ENCODE peak calls at places on chromosomes 7 and 10, in eight cellular contexts. One of them, this sample, is unnamed.

GRCh38 chr7:108650487-108650886 is 80.8 kb downstream of the DNAJB9 start:
- DNase-seq in right lobe of liver: no peak
- DNase-seq in thoracic aorta: no peak
- DNase-seq in GM23338: no peak
- DNase-seq in A549: peak
- DNase-seq in WTC11: no peak
- DNase-seq in GM13977: no peak
- DNase-seq in mucosa of descending colon: no peak
- DNase-seq in this sample: no peak

GRCh38 chr7:3790803-3791202 is 489.8 kb downstream of the SDK1 start:
- DNase-seq in right lobe of liver: no peak
- DNase-seq in thoracic aorta: no peak
- DNase-seq in GM23338: no peak
- DNase-seq in A549: no peak
- DNase-seq in WTC11: no peak
- DNase-seq in GM13977: no peak
- DNase-seq in mucosa of descending colon: no peak
- DNase-seq in this sample: no peak

GRCh38 chr10:61842755-61843497 is 58.6 kb upstream of the ARID5B start:
- DNase-seq in right lobe of liver: no peak
- DNase-seq in thoracic aorta: no peak
- DNase-seq in GM23338: no peak
- DNase-seq in A549: no peak
- DNase-seq in WTC11: no peak
- DNase-seq in GM13977: no peak
- DNase-seq in mucosa of descending colon: no peak
- DNase-seq in this sample: no peak

GRCh38 chr7:85287126-85287825 is 100.4 kb upstream of the SEMA3D start:
- DNase-seq in right lobe of liver: no peak
- DNase-seq in thoracic aorta: no peak
- DNase-seq in GM23338: no peak
- DNase-seq in A549: no peak
- DNase-seq in WTC11: no peak
- DNase-seq in GM13977: no peak
- DNase-seq in mucosa of descending colon: no peak
- DNase-seq in this sample: no peak

GRCh38 chr7:125061776-125062397 is 132.3 kb upstream of the POT1 start:
- DNase-seq in right lobe of liver: no peak
- DNase-seq in thoracic aorta: no peak
- DNase-seq in GM23338: no peak
- DNase-seq in A549: peak
- DNase-seq in WTC11: no peak
- DNase-seq in GM13977: peak
- DNase-seq in mucosa of descending colon: no peak
- DNase-seq in this sample: no peak

GRCh38 chr7:48472640-48473039 is 301.4 kb downstream of the ABCA13 start:
- DNase-seq in right lobe of liver: no peak
- DNase-seq in thoracic aorta: no peak
- DNase-seq in GM23338: no peak
- DNase-seq in A549: no peak
- DNase-seq in WTC11: no peak
- DNase-seq in GM13977: no peak
- DNase-seq in mucosa of descending colon: no peak
- DNase-seq in this sample: no peak

GRCh38 chr10:91607661-91608442 is 25.0 kb downstream of the PPP1R3C start:
- DNase-seq in right lobe of liver: no peak
- DNase-seq in thoracic aorta: no peak
- DNase-seq in GM23338: no peak
- DNase-seq in A549: no peak
- DNase-seq in WTC11: no peak
- DNase-seq in GM13977: no peak
- DNase-seq in mucosa of descending colon: no peak
- DNase-seq in this sample: no peak

GRCh38 chr10:22615819-22616499 is 98.4 kb downstream of the PIP4K2A start:
- DNase-seq in right lobe of liver: no peak
- DNase-seq in thoracic aorta: no peak
- DNase-seq in GM23338: no peak
- DNase-seq in A549: no peak
- DNase-seq in WTC11: no peak
- DNase-seq in GM13977: peak
- DNase-seq in mucosa of descending colon: peak
- DNase-seq in this sample: peak

GRCh38 chr10:58488921-58489320 is 23.8 kb upstream of the BICC1 start:
- DNase-seq in right lobe of liver: no peak
- DNase-seq in thoracic aorta: no peak
- DNase-seq in GM23338: no peak
- DNase-seq in A549: no peak
- DNase-seq in WTC11: no peak
- DNase-seq in GM13977: no peak
- DNase-seq in mucosa of descending colon: no peak
- DNase-seq in this sample: no peak

GRCh38 chr10:7610017-7610416 is 56.7 kb downstream of the ITIH5 start:
- DNase-seq in right lobe of liver: no peak
- DNase-seq in thoracic aorta: no peak
- DNase-seq in GM23338: no peak
- DNase-seq in A549: no peak
- DNase-seq in WTC11: no peak
- DNase-seq in GM13977: no peak
- DNase-seq in mucosa of descending colon: no peak
- DNase-seq in this sample: no peak

GRCh38 chr10:30111340-30111980 is 52.1 kb upstream of the JCAD start:
- DNase-seq in right lobe of liver: no peak
- DNase-seq in thoracic aorta: no peak
- DNase-seq in GM23338: no peak
- DNase-seq in A549: peak
- DNase-seq in WTC11: no peak
- DNase-seq in GM13977: no peak
- DNase-seq in mucosa of descending colon: no peak
- DNase-seq in this sample: no peak

GRCh38 chr7:67653856-67654442 is 657.3 kb downstream of the TYW1 start:
- DNase-seq in right lobe of liver: no peak
- DNase-seq in thoracic aorta: no peak
- DNase-seq in GM23338: no peak
- DNase-seq in A549: no peak
- DNase-seq in WTC11: no peak
- DNase-seq in GM13977: no peak
- DNase-seq in mucosa of descending colon: no peak
- DNase-seq in this sample: no peak

GRCh38 chr7:84277628-84278224 is 83.1 kb upstream of the SEMA3A start:
- DNase-seq in right lobe of liver: no peak
- DNase-seq in thoracic aorta: no peak
- DNase-seq in GM23338: peak
- DNase-seq in A549: no peak
- DNase-seq in WTC11: peak
- DNase-seq in GM13977: no peak
- DNase-seq in mucosa of descending colon: no peak
- DNase-seq in this sample: no peak

GRCh38 chr7:151539055-151539714 is 19.5 kb upstream of the RHEB start:
- DNase-seq in right lobe of liver: peak
- DNase-seq in thoracic aorta: no peak
- DNase-seq in GM23338: peak
- DNase-seq in A549: no peak
- DNase-seq in WTC11: no peak
- DNase-seq in GM13977: peak
- DNase-seq in mucosa of descending colon: no peak
- DNase-seq in this sample: peak

GRCh38 chr7:101669307-101669706 is 40.2 kb upstream of the MYL10 start:
- DNase-seq in right lobe of liver: no peak
- DNase-seq in thoracic aorta: no peak
- DNase-seq in GM23338: peak
- DNase-seq in A549: peak
- DNase-seq in WTC11: peak
- DNase-seq in GM13977: no peak
- DNase-seq in mucosa of descending colon: peak
- DNase-seq in this sample: peak
- TF ChIP-seq CTCF in right lobe of liver: no peak
- TF ChIP-seq CTCF in thoracic aorta: no peak
- TF ChIP-seq CTCF in GM23338: peak
- TF ChIP-seq CTCF in A549: no peak
- TF ChIP-seq CTCF in WTC11: peak
- TF ChIP-seq CTCF in GM13977: peak
- TF ChIP-seq CTCF in mucosa of descending colon: no peak
- TF ChIP-seq CTCF in this sample: no peak

DNA sequence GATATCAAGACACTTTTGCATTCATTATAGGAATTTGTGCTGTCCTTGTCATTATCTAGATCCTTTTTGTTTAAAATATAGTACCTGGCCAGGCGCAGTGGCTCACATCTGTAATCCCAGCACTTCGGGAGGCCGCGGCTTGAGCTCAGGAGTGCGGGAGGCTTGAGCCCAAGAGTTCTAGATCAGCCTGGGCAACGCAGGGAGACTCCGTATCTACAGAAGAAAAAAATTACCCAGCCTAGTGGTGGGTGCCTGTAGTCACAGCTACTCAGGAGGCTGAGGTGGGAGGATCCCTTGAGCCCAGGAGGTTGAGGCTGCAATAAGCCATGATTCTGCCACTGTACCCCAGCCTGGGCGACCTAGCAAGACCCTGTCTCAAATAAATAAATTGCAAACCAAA is 621 bp upstream of the MORN4 start:
- DNase-seq in right lobe of liver: no peak
- DNase-seq in thoracic aorta: no peak
- DNase-seq in GM23338: peak
- DNase-seq in A549: peak
- DNase-seq in WTC11: no peak
- DNase-seq in GM13977: no peak
- DNase-seq in mucosa of descending colon: peak
- DNase-seq in this sample: peak
- TF ChIP-seq CTCF in right lobe of liver: peak
- TF ChIP-seq CTCF in thoracic aorta: no peak
- TF ChIP-seq CTCF in GM23338: peak
- TF ChIP-seq CTCF in A549: peak
- TF ChIP-seq CTCF in WTC11: no peak
- TF ChIP-seq CTCF in GM13977: peak
- TF ChIP-seq CTCF in mucosa of descending colon: no peak
- TF ChIP-seq CTCF in this sample: peak

GRCh38 chr10:133393401-133394063 is 425 bp upstream of the MTG1 start:
- DNase-seq in right lobe of liver: peak
- DNase-seq in thoracic aorta: no peak
- DNase-seq in GM23338: no peak
- DNase-seq in A549: no peak
- DNase-seq in WTC11: no peak
- DNase-seq in GM13977: no peak
- DNase-seq in mucosa of descending colon: no peak
- DNase-seq in this sample: no peak

GRCh38 chr10:133394801-133395221 is 854 bp downstream of the MTG1 start:
- DNase-seq in right lobe of liver: peak
- DNase-seq in thoracic aorta: no peak
- DNase-seq in GM23338: no peak
- DNase-seq in A549: no peak
- DNase-seq in WTC11: no peak
- DNase-seq in GM13977: no peak
- DNase-seq in mucosa of descending colon: no peak
- DNase-seq in this sample: no peak

GRCh38 chr10:133396035-133396624 is 2.2 kb downstream of the MTG1 start:
- DNase-seq in right lobe of liver: peak
- DNase-seq in thoracic aorta: no peak
- DNase-seq in GM23338: no peak
- DNase-seq in A549: no peak
- DNase-seq in WTC11: no peak
- DNase-seq in GM13977: no peak
- DNase-seq in mucosa of descending colon: no peak
- DNase-seq in this sample: no peak

GRCh38 chr10:133391761-133392518 is 2.0 kb upstream of the MTG1 start:
- DNase-seq in right lobe of liver: peak
- DNase-seq in thoracic aorta: no peak
- DNase-seq in GM23338: no peak
- DNase-seq in A549: no peak
- DNase-seq in WTC11: no peak
- DNase-seq in GM13977: no peak
- DNase-seq in mucosa of descending colon: no peak
- DNase-seq in this sample: peak

DNA sequence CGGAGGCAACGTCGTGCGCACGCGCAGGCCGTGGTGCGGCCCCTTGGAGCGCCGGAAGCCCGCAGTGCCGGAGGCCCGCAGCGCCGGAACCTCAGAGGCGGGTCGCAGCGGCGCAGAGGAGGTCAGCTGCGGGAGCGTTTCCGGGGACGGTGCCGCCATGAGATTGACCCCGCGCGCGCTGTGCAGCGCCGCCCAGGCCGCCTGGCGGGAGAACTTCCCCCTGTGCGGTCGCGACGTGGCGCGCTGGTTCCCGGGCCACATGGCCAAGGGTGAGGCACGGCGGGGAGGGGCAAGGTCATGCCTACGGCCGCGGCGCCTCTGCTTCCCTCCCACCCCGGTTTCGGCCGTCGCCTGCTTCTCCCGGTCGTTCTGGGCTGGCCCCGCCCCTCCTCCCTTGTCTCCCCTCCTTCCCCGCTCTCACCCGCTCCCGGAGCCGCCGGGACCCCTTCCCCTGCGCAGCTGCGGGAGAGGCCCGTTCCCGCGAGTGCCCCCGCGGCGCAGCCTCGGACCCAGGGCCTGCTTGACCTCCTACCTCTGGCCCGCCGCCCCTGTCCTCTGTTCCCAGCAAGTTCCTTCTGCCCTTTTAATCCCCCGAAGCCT is at the start of gene MTG1:
- DNase-seq in right lobe of liver: peak
- DNase-seq in thoracic aorta: peak
- DNase-seq in GM23338: peak
- DNase-seq in A549: peak
- DNase-seq in WTC11: peak
- DNase-seq in GM13977: peak
- DNase-seq in mucosa of descending colon: peak
- DNase-seq in this sample: peak
- TF ChIP-seq CTCF in right lobe of liver: peak
- TF ChIP-seq CTCF in thoracic aorta: peak
- TF ChIP-seq CTCF in GM23338: no peak
- TF ChIP-seq CTCF in A549: no peak
- TF ChIP-seq CTCF in WTC11: no peak
- TF ChIP-seq CTCF in GM13977: peak
- TF ChIP-seq CTCF in mucosa of descending colon: no peak
- TF ChIP-seq CTCF in this sample: no peak

GRCh38 chr10:102382871-102383270 is 12.6 kb upstream of the NFKB2 start:
- DNase-seq in right lobe of liver: no peak
- DNase-seq in thoracic aorta: no peak
- DNase-seq in GM23338: no peak
- DNase-seq in A549: no peak
- DNase-seq in WTC11: no peak
- DNase-seq in GM13977: no peak
- DNase-seq in mucosa of descending colon: no peak
- DNase-seq in this sample: no peak

GRCh38 chr10:102384606-102385429 is 10.7 kb upstream of the NFKB2 start:
- DNase-seq in right lobe of liver: no peak
- DNase-seq in thoracic aorta: no peak
- DNase-seq in GM23338: no peak
- DNase-seq in A549: no peak
- DNase-seq in WTC11: no peak
- DNase-seq in GM13977: no peak
- DNase-seq in mucosa of descending colon: no peak
- DNase-seq in this sample: no peak

GRCh38 chr10:102379383-102379782 is 16.1 kb upstream of the NFKB2 start:
- DNase-seq in right lobe of liver: no peak
- DNase-seq in thoracic aorta: no peak
- DNase-seq in GM23338: no peak
- DNase-seq in A549: no peak
- DNase-seq in WTC11: no peak
- DNase-seq in GM13977: no peak
- DNase-seq in mucosa of descending colon: no peak
- DNase-seq in this sample: no peak

GRCh38 chr10:102381983-102382382 is 13.5 kb upstream of the NFKB2 start:
- DNase-seq in right lobe of liver: no peak
- DNase-seq in thoracic aorta: no peak
- DNase-seq in GM23338: no peak
- DNase-seq in A549: no peak
- DNase-seq in WTC11: no peak
- DNase-seq in GM13977: no peak
- DNase-seq in mucosa of descending colon: no peak
- DNase-seq in this sample: no peak

GRCh38 chr10:102384053-102384452 is 11.5 kb upstream of the NFKB2 start:
- DNase-seq in right lobe of liver: no peak
- DNase-seq in thoracic aorta: no peak
- DNase-seq in GM23338: peak
- DNase-seq in A549: no peak
- DNase-seq in WTC11: peak
- DNase-seq in GM13977: no peak
- DNase-seq in mucosa of descending colon: no peak
- DNase-seq in this sample: peak
- TF ChIP-seq CTCF in right lobe of liver: no peak
- TF ChIP-seq CTCF in thoracic aorta: no peak
- TF ChIP-seq CTCF in GM23338: peak
- TF ChIP-seq CTCF in A549: no peak
- TF ChIP-seq CTCF in WTC11: no peak
- TF ChIP-seq CTCF in GM13977: peak
- TF ChIP-seq CTCF in mucosa of descending colon: no peak
- TF ChIP-seq CTCF in this sample: peak